ENCODE peak calls at places on chromosomes 5 and 9, in eight cellular contexts. P is IMR-90, U is ovary, O is testis, N is Peyer's patch, V is PC-9, Y is left ventricle myocardium inferior, J is MM.1S. H is an unnamed sample.

GRCh38 chr9:137025120-137025966 is 2.7 kb downstream of the ABCA2 start:
- DNase-seq in P (no peak), U (no peak), O (peak; percentile 77), N (peak; percentile 51), V (peak; percentile 86), Y (no peak), J (peak; percentile 60), H (no peak)

GRCh38 chr5:180813418-180813817 is 10.8 kb upstream of the MGAT1 start:
- DNase-seq in P (no peak), U (no peak), O (peak; percentile 12), N (no peak), V (no peak), Y (no peak), J (peak; percentile 48), H (no peak)

GRCh38 chr5:173098787-173099186 is 42.6 kb downstream of the CREBRF start:
- DNase-seq in P (no peak), U (no peak), O (no peak), N (no peak), V (no peak), Y (no peak), J (no peak), H (no peak)

GRCh38 chr9:93823245-93824072 is 131.7 kb downstream of the BARX1 start:
- DNase-seq in P (no peak), U (no peak), O (no peak), N (no peak), V (no peak), Y (no peak), J (no peak), H (no peak)

GRCh38 chr9:134321571-134321930 is 4.7 kb upstream of the RXRA start:
- DNase-seq in P (no peak), U (peak; percentile 9), O (no peak), N (no peak), V (no peak), Y (peak; percentile 2), J (no peak), H (peak; percentile 40)

GRCh38 chr5:155728857-155729683 is 597.9 kb upstream of the SGCD start:
- DNase-seq in P (no peak), U (no peak), O (peak; percentile 23), N (no peak), V (no peak), Y (peak; percentile 42), J (no peak), H (no peak)

GRCh38 chr5:53298841-53299240 is 181.6 kb upstream of the FST start:
- DNase-seq in P (peak; percentile 67), U (no peak), O (no peak), N (no peak), V (no peak), Y (no peak), J (no peak), H (no peak)

GRCh38 chr5:80109549-80110478 is 74.7 kb downstream of the THBS4 start:
- DNase-seq in P (no peak), U (no peak), O (no peak), N (no peak), V (no peak), Y (peak; percentile 60), J (no peak), H (no peak)

GRCh38 chr9:88835772-88836171 is 155.5 kb upstream of the S1PR3 start:
- DNase-seq in P (no peak), U (no peak), O (no peak), N (no peak), V (no peak), Y (no peak), J (no peak), H (no peak)

GRCh38 chr5:67010684-67011409 is 185.8 kb downstream of the CD180 start:
- DNase-seq in P (peak; percentile 94), U (no peak), O (peak; percentile 18), N (no peak), V (peak; percentile 50), Y (no peak), J (no peak), H (no peak)

GRCh38 chr5:111699976-111700375 is 57.0 kb downstream of the NREP start:
- DNase-seq in P (no peak), U (no peak), O (no peak), N (no peak), V (no peak), Y (no peak), J (no peak), H (no peak)

GRCh38 chr9:13447551-13448422 is 168.3 kb upstream of the MPDZ start:
- DNase-seq in P (no peak), U (no peak), O (no peak), N (no peak), V (no peak), Y (no peak), J (no peak), H (no peak)

GRCh38 chr5:65791721-65792698 is 70.0 kb downstream of the NLN start:
- DNase-seq in P (no peak), U (no peak), O (no peak), N (no peak), V (no peak), Y (no peak), J (no peak), H (no peak)

GRCh38 chr5:166014256-166014655 is 2277.2 kb upstream of the WWC1 start:
- DNase-seq in P (no peak), U (no peak), O (no peak), N (no peak), V (no peak), Y (no peak), J (no peak), H (no peak)

GRCh38 chr5:127229185-127229889 is 61.3 kb upstream of the MEGF10 start:
- DNase-seq in P (peak; percentile 6), U (peak; percentile 22), O (peak; percentile 64), N (peak; percentile 47), V (peak; percentile 27), Y (peak; percentile 59), J (no peak), H (peak; percentile 72)

GRCh38 chr5:16726538-16726946 is 109.7 kb upstream of the RETREG1 start:
- DNase-seq in P (peak; percentile 28), U (no peak), O (no peak), N (no peak), V (no peak), Y (no peak), J (peak; percentile 23), H (no peak)

GRCh38 chr5:2110934-2111462 is 228.3 kb upstream of the IRX4 start:
- DNase-seq in P (no peak), U (no peak), O (no peak), N (no peak), V (no peak), Y (no peak), J (no peak), H (no peak)

GRCh38 chr5:153256-153655 is 38.0 kb upstream of the LRRC14B start:
- DNase-seq in P (peak; percentile 80), U (no peak), O (no peak), N (no peak), V (no peak), Y (no peak), J (no peak), H (no peak)

GRCh38 chr5:179373961-179374505 is 28.8 kb upstream of the ADAMTS2 start:
- DNase-seq in P (no peak), U (peak; percentile 12), O (no peak), N (no peak), V (no peak), Y (no peak), J (no peak), H (peak; percentile 60)

GRCh38 chr9:101840694-101841188 is 102.3 kb upstream of the GRIN3A start:
- DNase-seq in P (no peak), U (no peak), O (no peak), N (no peak), V (no peak), Y (no peak), J (no peak), H (no peak)

GRCh38 chr5:135493406-135494180 is 41.4 kb upstream of the TIFAB start:
- DNase-seq in P (peak; percentile 92), U (no peak), O (no peak), N (no peak), V (peak; percentile 4), Y (no peak), J (no peak), H (no peak)

GRCh38 chr5:1027631-1028441 is 19.2 kb downstream of the NKD2 start:
- DNase-seq in P (no peak), U (no peak), O (no peak), N (no peak), V (peak; percentile 5), Y (peak; percentile 12), J (no peak), H (peak; percentile 60)

GRCh38 chr5:90549223-90549622 is 9.4 kb upstream of the ADGRV1 start:
- DNase-seq in P (no peak), U (no peak), O (no peak), N (no peak), V (no peak), Y (no peak), J (no peak), H (no peak)
- H3K4me3 ChIP-seq in P (no peak overlapping the region), U (no peak overlapping the region), O (no peak overlapping the region), N (no peak overlapping the region), V (no peak overlapping the region), Y (no peak overlapping the region), J (no peak overlapping the region), H (no peak overlapping the region)

GRCh38 chr5:14200312-14200990 is 57.3 kb downstream of the TRIO start:
- DNase-seq in P (no peak), U (no peak), O (no peak), N (no peak), V (no peak), Y (no peak), J (no peak), H (no peak)
- H3K4me1 ChIP-seq in P (peaks cover 40% of the 10 kb centered on the region), U (peaks cover 21% of the 10 kb centered on the region), O (peaks cover 47% of the 10 kb centered on the region), N (no peaks in the 10 kb centered on the region), V (peaks cover 3% of the 10 kb centered on the region), Y (peaks cover 98% of the 10 kb centered on the region), J (no peaks in the 10 kb centered on the region), H (peaks cover 37% of the 10 kb centered on the region)

GRCh38 chr5:6766558-6767191 is 53.4 kb downstream of the TENT4A start:
- DNase-seq in P (peak; percentile 44), U (no peak), O (peak; percentile 83), N (no peak), V (peak; percentile 100), Y (peak; percentile 81), J (no peak), H (peak; percentile 87)
- H3K4me3 ChIP-seq in P (no peak overlapping the region), U (no peak overlapping the region), O (no peak overlapping the region), N (peak overlapping the region; percentile 39), V (peak overlapping the region; percentile 12), Y (peak overlapping the region; percentile 29), J (no peak overlapping the region), H (peak overlapping the region; percentile 12)

DNA sequence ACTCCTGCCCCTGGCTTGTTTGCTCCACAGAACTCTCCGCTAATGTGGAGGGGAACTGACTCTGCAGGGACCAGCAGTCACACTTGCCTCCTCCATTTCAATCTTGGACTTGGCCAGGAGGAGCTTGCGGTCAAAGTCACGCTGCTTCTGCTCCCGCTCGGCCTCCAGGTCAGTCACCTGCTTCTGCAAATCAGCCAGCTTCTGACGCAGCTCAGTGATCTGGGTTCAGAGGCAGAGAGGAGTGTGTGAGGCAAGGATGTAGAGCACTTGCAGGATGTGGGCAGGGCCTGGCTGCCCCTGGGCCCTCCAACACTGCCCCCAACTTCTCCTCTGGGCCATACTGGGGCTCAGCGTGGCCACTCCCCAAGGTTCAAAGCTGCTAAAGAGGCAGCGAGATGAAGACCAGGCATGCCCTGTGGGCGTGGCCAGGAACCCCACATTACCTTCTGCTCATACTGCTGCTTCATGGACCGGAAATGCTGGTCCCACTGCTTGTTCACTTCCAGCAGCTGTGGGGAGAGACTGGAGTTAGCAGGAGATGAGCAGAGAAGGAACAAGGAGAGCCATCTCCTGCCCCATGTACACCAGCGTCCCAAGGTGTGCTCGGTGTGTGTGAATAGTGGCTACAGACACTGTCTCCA is 22.2 kb downstream of the GPX3 start:
- DNase-seq in P (no peak), U (no peak), O (no peak), N (no peak), V (no peak), Y (peak; percentile 5), J (no peak), H (no peak)
- H3K4me1 ChIP-seq in P (peaks cover 26% of the 10 kb centered on the region), U (peaks cover 21% of the 10 kb centered on the region), O (peaks cover 33% of the 10 kb centered on the region), N (no peaks in the 10 kb centered on the region), V (peaks cover 47% of the 10 kb centered on the region), Y (peaks cover 41% of the 10 kb centered on the region), J (no peaks in the 10 kb centered on the region), H (peaks cover 33% of the 10 kb centered on the region)

H was measured in suprapubic skin.